ENCODE peak calls at places on chromosomes 3 and 15, in five cellular contexts. I is transverse colon, F is breast epithelium, U is HepG2, G is right lobe of liver. Z is an unnamed sample.

GRCh38 chr15:87619161-87619960 is 637.2 kb downstream of the NTRK3 start:
- DNase-seq in I (no peak), F (no peak), U (no peak), G (no peak), Z (no peak)

GRCh38 chr15:100131321-100132224 is 210.2 kb downstream of the ADAMTS17 start:
- DNase-seq in I (peak), U (peak), F (no peak), G (peak), Z (peak)

GRCh38 chr15:40695469-40695910 is 516 bp downstream of the RAD51 start:
- DNase-seq in I (no peak), G (no peak), U (peak), F (no peak), Z (no peak)

GRCh38 chr3:66239513-66240135 is 18.8 kb downstream of the SLC25A26 start:
- DNase-seq in I (no peak), U (no peak), G (no peak), F (no peak), Z (no peak)

GRCh38 chr3:197953881-197954280 is 3.9 kb downstream of the RPL35A start:
- DNase-seq in F (no peak), I (no peak), G (no peak), U (no peak), Z (no peak)

GRCh38 chr15:82132742-82133141 is 86.9 kb upstream of the MEX3B start:
- DNase-seq in F (no peak), I (no peak), U (no peak), G (peak), Z (no peak)

GRCh38 chr3:69740103-69741021 is 1.1 kb downstream of the MITF start:
- DNase-seq in G (peak), F (peak), I (peak), U (no peak), Z (no peak)

GRCh38 chr15:64019764-64020163 is 26.5 kb downstream of the DAPK2 start:
- DNase-seq in G (peak), U (peak), I (peak), F (peak), Z (no peak)

GRCh38 chr3:37905987-37906674 is 44.5 kb downstream of the CTDSPL start:
- DNase-seq in U (peak), G (no peak), F (no peak), I (no peak), Z (no peak)

GRCh38 chr15:77975332-77976119 is 102.0 kb downstream of the TBC1D2B start:
- DNase-seq in U (no peak), I (no peak), F (no peak), G (no peak), Z (no peak)

GRCh38 chr3:8741581-8742355 is 8.2 kb downstream of the CAV3 start:
- DNase-seq in U (peak), I (no peak), F (peak), G (no peak), Z (no peak)

GRCh38 chr15:82890338-82891024 is 62.0 kb downstream of the HOMER2 start:
- DNase-seq in G (no peak), I (no peak), U (no peak), F (no peak), Z (no peak)

GRCh38 chr3:40996382-40996781 is 202.9 kb upstream of the CTNNB1 start:
- DNase-seq in F (no peak), U (no peak), I (no peak), G (no peak), Z (no peak)

GRCh38 chr15:98689431-98689861 is 41.1 kb downstream of the IGF1R start:
- DNase-seq in F (no peak), U (no peak), G (no peak), I (no peak), Z (no peak)

GRCh38 chr3:171222995-171223394 is 196.5 kb upstream of the SLC2A2 start:
- DNase-seq in G (no peak), I (no peak), F (no peak), U (no peak), Z (no peak)

GRCh38 chr3:16239082-16239770 is 25.5 kb downstream of the DPH3 start:
- DNase-seq in U (no peak), F (no peak), G (peak), I (no peak), Z (no peak)

GRCh38 chr15:32987067-32987466 is 207.4 kb downstream of the FMN1 start:
- DNase-seq in U (no peak), I (no peak), F (no peak), G (no peak), Z (no peak)

GRCh38 chr3:28575748-28576589 is 227.3 kb upstream of the AZI2 start:
- DNase-seq in I (no peak), U (no peak), F (no peak), G (peak), Z (no peak)

GRCh38 chr15:100234158-100235029 is 107.4 kb downstream of the ADAMTS17 start:
- DNase-seq in F (no peak), U (no peak), G (no peak), I (peak), Z (no peak)

GRCh38 chr3:146086211-146086610 is 74.8 kb downstream of the PLOD2 start:
- DNase-seq in F (no peak), G (no peak), U (no peak), I (no peak), Z (no peak)

DNA sequence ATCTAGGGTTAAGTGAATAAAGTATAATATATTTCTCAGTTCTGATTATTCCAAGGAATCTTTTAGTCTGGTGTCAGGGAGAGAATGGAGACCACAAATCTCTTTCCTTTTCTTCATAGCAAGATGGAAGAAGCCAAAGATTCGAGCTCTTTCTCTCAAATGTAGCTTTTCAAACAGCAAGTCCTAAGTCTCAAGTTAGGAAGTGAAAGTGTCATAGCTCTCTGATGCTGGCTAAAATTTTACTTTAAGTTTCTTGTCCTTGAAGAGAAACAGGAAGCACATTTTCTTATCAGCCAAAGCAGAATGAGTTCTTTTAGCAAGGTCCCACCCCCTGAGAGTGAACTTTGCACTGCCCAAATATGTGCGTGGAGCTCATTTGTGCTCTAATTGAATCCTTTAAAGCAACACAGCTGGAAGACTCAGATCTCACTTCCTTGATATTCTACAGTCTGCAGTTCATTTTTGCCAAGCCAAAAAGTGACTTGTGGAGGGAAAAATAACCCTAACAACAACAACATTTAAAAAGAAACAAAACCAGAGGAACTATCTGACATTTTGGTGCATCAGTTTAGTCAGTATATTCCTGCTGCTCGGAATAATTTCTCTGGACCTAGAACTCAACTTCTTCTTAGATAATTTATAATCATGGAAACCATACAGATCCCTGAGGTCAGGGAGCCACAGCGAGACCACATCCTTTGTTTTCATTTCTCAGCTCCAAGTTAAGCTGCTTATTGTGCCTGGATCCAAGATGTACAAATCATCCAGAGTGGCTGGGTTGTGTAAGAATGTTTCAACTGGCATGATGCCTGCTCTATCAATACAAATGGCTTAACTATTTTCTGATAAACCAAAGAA is 238.7 kb upstream of the P2RY1 start:
- DNase-seq in I (peak), F (no peak), G (peak), U (peak), Z (peak)
- TF ChIP-seq POLR2A in I (no peak), F (no peak), G (no peak), U (no peak), Z (no peak)

DNA sequence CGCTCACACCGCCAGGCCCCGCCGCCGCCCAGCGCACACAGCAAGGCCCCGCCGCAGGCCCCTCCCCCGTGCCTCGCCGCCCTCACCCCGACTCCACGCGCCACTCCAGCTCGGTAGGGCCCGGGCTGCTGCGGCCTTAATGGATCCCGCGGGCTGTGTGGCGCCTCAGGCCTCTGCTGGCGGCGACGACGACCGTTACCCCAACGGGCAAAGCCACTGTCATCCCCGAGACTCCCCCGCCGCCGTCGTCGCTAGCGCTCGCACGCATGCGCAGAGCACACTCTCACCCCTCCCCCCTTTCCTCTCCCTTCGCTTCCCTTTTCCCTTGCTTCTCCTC is at the start of gene MSL2:
- DNase-seq in U (no peak), F (no peak), I (peak), G (no peak), Z (no peak)
- TF ChIP-seq POLR2A in U (peak), F (peak), I (peak), G (peak), Z (peak)

GRCh38 chr3:114848643-114849350 is 298.3 kb downstream of the ZBTB20 start:
- DNase-seq in U (no peak), I (no peak), F (no peak), G (no peak), Z (no peak)
- TF ChIP-seq POLR2A in U (no peak), I (no peak), F (no peak), G (no peak), Z (no peak)

GRCh38 chr3:47337656-47338055 is 43.2 kb upstream of the PTPN23 start:
- DNase-seq in I (no peak), U (no peak), F (no peak), G (no peak), Z (no peak)

DNA sequence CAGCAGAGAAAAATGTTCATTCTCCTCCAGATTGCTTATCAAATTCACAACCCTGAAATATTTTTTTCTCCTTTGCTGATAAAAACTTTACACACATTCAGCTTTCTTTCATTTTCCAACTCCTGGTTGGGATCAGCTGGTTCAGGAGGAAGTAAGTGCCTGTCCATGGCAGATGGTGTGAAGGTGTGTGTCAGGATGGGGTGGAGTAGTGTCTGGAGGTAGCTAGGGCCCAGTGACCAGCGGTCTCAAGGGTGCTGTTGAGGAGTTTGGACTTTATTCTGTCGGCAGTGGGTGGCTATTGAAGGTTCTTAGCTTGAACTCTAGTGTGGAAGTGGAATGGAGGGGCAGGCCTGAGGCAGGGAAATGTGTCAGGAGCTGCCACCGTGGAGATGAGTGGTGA is 46.9 kb upstream of the PTPN23 start:
- DNase-seq in F (no peak), I (no peak), U (no peak), G (no peak), Z (no peak)
- TF ChIP-seq POLR2A in F (no peak), I (no peak), U (no peak), G (no peak), Z (no peak)

GRCh38 chr3:128725932-128726690 is at the start of gene RAB7A:
- DNase-seq in F (peak), I (peak), G (peak), U (peak), Z (peak)
- TF ChIP-seq POLR2A in F (peak), I (peak), G (peak), U (peak), Z (peak)

GRCh38 chr3:150703756-150704344 is at the start of gene ERICH6:
- DNase-seq in I (peak), G (peak), U (peak), F (peak), Z (peak)
- TF ChIP-seq POLR2A in I (peak), G (peak), U (peak), F (peak), Z (peak)

GRCh38 chr15:49155834-49156627 is 632 bp upstream of the COPS2 start:
- DNase-seq in U (peak), G (no peak), I (peak), F (no peak), Z (no peak)

GRCh38 chr15:49154359-49154758 is 1.0 kb downstream of the COPS2 start:
- DNase-seq in G (no peak), U (no peak), I (no peak), F (no peak), Z (no peak)

GRCh38 chr15:49152552-49153337 is 2.7 kb downstream of the COPS2 start:
- DNase-seq in G (no peak), U (no peak), I (no peak), F (no peak), Z (no peak)

GRCh38 chr15:49154799-49155109 is 645 bp downstream of the COPS2 start:
- DNase-seq in I (no peak), G (no peak), U (peak), F (no peak), Z (no peak)

DNA sequence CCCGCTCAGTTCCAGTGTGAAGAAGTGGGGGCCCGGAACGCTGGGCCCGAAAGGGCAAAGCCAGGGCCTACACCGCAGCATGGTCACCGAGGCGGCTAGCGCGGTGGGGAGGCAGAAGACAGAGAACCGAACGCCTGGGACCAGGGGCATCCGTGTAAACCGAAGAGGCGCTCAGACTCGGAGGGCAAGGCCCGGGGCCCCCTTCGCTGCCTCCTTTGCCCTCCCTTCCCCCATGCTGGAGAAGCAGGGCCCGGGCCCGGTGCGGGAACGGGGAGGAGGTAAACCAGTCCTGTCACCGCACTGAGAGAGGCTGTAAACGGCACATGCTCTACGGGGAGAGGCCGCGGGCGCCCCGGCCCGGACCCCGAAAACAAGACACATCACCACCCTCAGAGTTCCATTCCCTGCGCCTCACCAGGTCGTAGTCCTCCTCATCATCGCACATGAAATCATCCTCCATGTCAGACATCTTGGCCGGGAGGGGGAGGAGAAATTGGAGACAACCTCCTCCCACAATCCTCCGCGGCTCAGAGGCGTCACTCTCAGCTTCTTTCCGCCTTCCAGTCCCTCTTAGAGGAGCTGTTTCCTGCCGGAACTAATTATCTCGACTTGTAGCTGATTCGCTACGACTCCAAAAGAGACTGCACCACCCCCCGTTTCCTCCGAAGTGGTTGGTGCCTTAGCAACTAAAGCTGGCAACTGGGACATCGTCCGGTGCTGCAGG is at the start of gene COPS2:
- DNase-seq in I (peak), F (peak), G (peak), U (peak), Z (peak)
- TF ChIP-seq POLR2A in I (peak), F (no peak), G (peak), U (peak), Z (peak)

Z was measured in GM12892.